ENCODE peak calls at places on chromosome 21, in nine cellular contexts. One of them, this sample, is unnamed.

GRCh38 chr21:33932731-33933130 is 17.1 kb upstream of the ATP5PO start:
- DNase-seq in nephron progenitor cell: no peak
- DNase-seq in GM13976: no peak
- DNase-seq in kidney: no peak
- DNase-seq in AG04450: no peak
- DNase-seq in central memory CD4-positive, alpha-beta T cell: no peak
- DNase-seq in IMR-90: no peak
- DNase-seq in small intestine: no peak
- DNase-seq in stimulated activated CD4-positive, alpha-beta T cell treated with anti-CD3 and anti-CD28 coated beads, Interleukin-2, amount 100 ng/mL, for 48 hours: no peak
- DNase-seq in this sample: no peak

GRCh38 chr21:35737899-35738341 is 322.4 kb downstream of the SETD4 start:
- DNase-seq in nephron progenitor cell: peak
- DNase-seq in GM13976: no peak
- DNase-seq in kidney: no peak
- DNase-seq in AG04450: no peak
- DNase-seq in central memory CD4-positive, alpha-beta T cell: no peak
- DNase-seq in IMR-90: no peak
- DNase-seq in small intestine: no peak
- DNase-seq in stimulated activated CD4-positive, alpha-beta T cell treated with anti-CD3 and anti-CD28 coated beads, Interleukin-2, amount 100 ng/mL, for 48 hours: no peak
- DNase-seq in this sample: peak

GRCh38 chr21:28781602-28782274 is 210.9 kb downstream of the LTN1 start:
- DNase-seq in nephron progenitor cell: no peak
- DNase-seq in GM13976: peak
- DNase-seq in kidney: no peak
- DNase-seq in AG04450: no peak
- DNase-seq in central memory CD4-positive, alpha-beta T cell: no peak
- DNase-seq in IMR-90: peak
- DNase-seq in small intestine: peak
- DNase-seq in stimulated activated CD4-positive, alpha-beta T cell treated with anti-CD3 and anti-CD28 coated beads, Interleukin-2, amount 100 ng/mL, for 48 hours: no peak
- DNase-seq in this sample: peak

GRCh38 chr21:36847189-36847588 is 119.3 kb downstream of the HLCS start:
- DNase-seq in nephron progenitor cell: no peak
- DNase-seq in GM13976: no peak
- DNase-seq in kidney: no peak
- DNase-seq in AG04450: peak
- DNase-seq in central memory CD4-positive, alpha-beta T cell: no peak
- DNase-seq in IMR-90: peak
- DNase-seq in small intestine: no peak
- DNase-seq in stimulated activated CD4-positive, alpha-beta T cell treated with anti-CD3 and anti-CD28 coated beads, Interleukin-2, amount 100 ng/mL, for 48 hours: no peak
- DNase-seq in this sample: peak

GRCh38 chr21:15751037-15751436 is 21.3 kb downstream of the USP25 start:
- DNase-seq in nephron progenitor cell: no peak
- DNase-seq in GM13976: no peak
- DNase-seq in kidney: no peak
- DNase-seq in AG04450: no peak
- DNase-seq in central memory CD4-positive, alpha-beta T cell: no peak
- DNase-seq in IMR-90: no peak
- DNase-seq in small intestine: no peak
- DNase-seq in stimulated activated CD4-positive, alpha-beta T cell treated with anti-CD3 and anti-CD28 coated beads, Interleukin-2, amount 100 ng/mL, for 48 hours: no peak
- DNase-seq in this sample: no peak

GRCh38 chr21:28832013-28832714 is 160.5 kb downstream of the LTN1 start:
- DNase-seq in nephron progenitor cell: no peak
- DNase-seq in GM13976: no peak
- DNase-seq in kidney: no peak
- DNase-seq in AG04450: no peak
- DNase-seq in central memory CD4-positive, alpha-beta T cell: peak
- DNase-seq in IMR-90: peak
- DNase-seq in small intestine: peak
- DNase-seq in stimulated activated CD4-positive, alpha-beta T cell treated with anti-CD3 and anti-CD28 coated beads, Interleukin-2, amount 100 ng/mL, for 48 hours: no peak
- DNase-seq in this sample: peak

GRCh38 chr21:38478782-38479181 is 19.5 kb downstream of the ERG start:
- DNase-seq in nephron progenitor cell: no peak
- DNase-seq in GM13976: no peak
- DNase-seq in kidney: no peak
- DNase-seq in AG04450: no peak
- DNase-seq in central memory CD4-positive, alpha-beta T cell: no peak
- DNase-seq in IMR-90: peak
- DNase-seq in small intestine: no peak
- DNase-seq in stimulated activated CD4-positive, alpha-beta T cell treated with anti-CD3 and anti-CD28 coated beads, Interleukin-2, amount 100 ng/mL, for 48 hours: no peak
- DNase-seq in this sample: no peak

GRCh38 chr21:45080639-45081414 is 6.4 kb downstream of the ADARB1 start:
- DNase-seq in nephron progenitor cell: no peak
- DNase-seq in GM13976: no peak
- DNase-seq in kidney: no peak
- DNase-seq in AG04450: peak
- DNase-seq in central memory CD4-positive, alpha-beta T cell: no peak
- DNase-seq in IMR-90: peak
- DNase-seq in small intestine: no peak
- DNase-seq in stimulated activated CD4-positive, alpha-beta T cell treated with anti-CD3 and anti-CD28 coated beads, Interleukin-2, amount 100 ng/mL, for 48 hours: no peak
- DNase-seq in this sample: peak

GRCh38 chr21:32352556-32352955 is 40.3 kb downstream of the URB1 start:
- DNase-seq in nephron progenitor cell: no peak
- DNase-seq in GM13976: no peak
- DNase-seq in kidney: no peak
- DNase-seq in AG04450: no peak
- DNase-seq in central memory CD4-positive, alpha-beta T cell: no peak
- DNase-seq in IMR-90: no peak
- DNase-seq in small intestine: no peak
- DNase-seq in stimulated activated CD4-positive, alpha-beta T cell treated with anti-CD3 and anti-CD28 coated beads, Interleukin-2, amount 100 ng/mL, for 48 hours: no peak
- DNase-seq in this sample: no peak

GRCh38 chr21:44286716-44287632 is 1.3 kb downstream of the AIRE start:
- DNase-seq in nephron progenitor cell: no peak
- DNase-seq in GM13976: no peak
- DNase-seq in kidney: peak
- DNase-seq in AG04450: no peak
- DNase-seq in central memory CD4-positive, alpha-beta T cell: no peak
- DNase-seq in IMR-90: no peak
- DNase-seq in small intestine: no peak
- DNase-seq in stimulated activated CD4-positive, alpha-beta T cell treated with anti-CD3 and anti-CD28 coated beads, Interleukin-2, amount 100 ng/mL, for 48 hours: no peak
- DNase-seq in this sample: no peak

GRCh38 chr21:38178653-38179503 is 77.9 kb upstream of the KCNJ15 start:
- DNase-seq in nephron progenitor cell: no peak
- DNase-seq in GM13976: no peak
- DNase-seq in kidney: no peak
- DNase-seq in AG04450: no peak
- DNase-seq in central memory CD4-positive, alpha-beta T cell: no peak
- DNase-seq in IMR-90: no peak
- DNase-seq in small intestine: no peak
- DNase-seq in stimulated activated CD4-positive, alpha-beta T cell treated with anti-CD3 and anti-CD28 coated beads, Interleukin-2, amount 100 ng/mL, for 48 hours: no peak
- DNase-seq in this sample: peak